ENCODE peak calls at places on chromosome 11, in ten cellular contexts. E is endodermal cell; X is dorsolateral prefrontal cortex; F is OCI-LY7; R is fibroblast of pulmonary artery; T is glutamatergic neuron; W is adrenal gland; V is CD4-positive, alpha-beta T cell; S is breast epithelium; A is tibial nerve. Y is an unnamed sample.

GRCh38 chr11:94283678-94284077 is 20.7 kb upstream of the IZUMO1R start:
- DNase-seq in V (no peak), R (no peak), A (no peak), S (no peak), X (no peak), F (no peak), W (no peak), T (no peak), E (no peak), Y (no peak)

GRCh38 chr11:57638005-57638760 is 11.5 kb downstream of the YPEL4 start:
- DNase-seq in W (peak), X (peak), T (peak), S (no peak), F (no peak), V (no peak), E (peak), R (peak), A (no peak), Y (peak)

GRCh38 chr11:73415854-73416615 is 39.8 kb downstream of the RELT start:
- DNase-seq in W (no peak), S (no peak), A (no peak), R (no peak), E (no peak), V (no peak), F (no peak), T (no peak), X (no peak), Y (no peak)

GRCh38 chr11:119488256-119488995 is 65.5 kb upstream of the THY1 start:
- DNase-seq in V (no peak), A (no peak), W (peak), S (peak), F (no peak), R (no peak), E (peak), X (no peak), T (no peak), Y (no peak)

GRCh38 chr11:47711225-47711624 is 3.9 kb downstream of the AGBL2 start:
- DNase-seq in R (no peak), E (peak), W (no peak), X (no peak), T (no peak), S (no peak), F (no peak), A (no peak), V (no peak), Y (no peak)

GRCh38 chr11:3894128-3894731 is 38.8 kb downstream of the STIM1 start:
- DNase-seq in R (peak), W (no peak), S (no peak), V (no peak), F (peak), T (no peak), X (no peak), E (no peak), A (no peak), Y (no peak)

GRCh38 chr11:84800755-84801346 is 826.3 kb downstream of the DLG2 start:
- DNase-seq in V (no peak), F (no peak), T (no peak), S (no peak), E (no peak), A (no peak), X (no peak), R (peak), W (no peak), Y (no peak)

GRCh38 chr11:72223615-72224586 is 666 bp upstream of the INPPL1 start:
- DNase-seq in F (peak), R (peak), E (peak), V (peak), W (peak), A (peak), T (peak), S (no peak), X (no peak), Y (peak)

GRCh38 chr11:66851251-66851620 is 5.6 kb upstream of the LRFN4 start:
- DNase-seq in S (no peak), W (no peak), E (peak), X (no peak), V (no peak), F (no peak), A (no peak), T (no peak), R (no peak), Y (no peak)

GRCh38 chr11:6523253-6523652 is 26.2 kb downstream of the DNHD1 start:
- DNase-seq in W (no peak), S (no peak), R (peak), V (no peak), A (no peak), E (no peak), F (no peak), X (no peak), T (no peak), Y (no peak)

GRCh38 chr11:60003729-60004128 is 13.3 kb upstream of the OOSP4B start:
- DNase-seq in S (no peak), R (no peak), E (no peak), A (no peak), V (no peak), W (no peak), X (no peak), T (no peak), F (no peak), Y (no peak)

GRCh38 chr11:26688701-26689100 is 33.2 kb downstream of the SLC5A12 start:
- DNase-seq in E (no peak), V (no peak), S (no peak), A (no peak), W (no peak), F (no peak), T (no peak), X (no peak), R (no peak), Y (no peak)

GRCh38 chr11:22177186-22177585 is 15.7 kb upstream of the ANO5 start:
- DNase-seq in V (no peak), T (no peak), S (no peak), F (no peak), X (no peak), W (no peak), E (no peak), A (no peak), R (no peak), Y (no peak)

GRCh38 chr11:18204771-18205170 is 31.8 kb downstream of the SAA4 start:
- DNase-seq in R (no peak), F (no peak), W (no peak), V (no peak), X (no peak), T (no peak), S (no peak), E (no peak), A (no peak), Y (no peak)

GRCh38 chr11:5809122-5809519 is 397 bp downstream of the OR52N2 start:
- DNase-seq in S (no peak), A (no peak), E (no peak), V (no peak), R (no peak), X (no peak), W (no peak), T (no peak), F (no peak), Y (no peak)

GRCh38 chr11:32012066-32012465 is 78.8 kb upstream of the RCN1 start:
- DNase-seq in F (no peak), X (no peak), V (no peak), E (no peak), A (no peak), W (no peak), R (no peak), T (no peak), S (no peak), Y (no peak)

GRCh38 chr11:13692172-13692571 is 23.7 kb downstream of the FAR1 start:
- DNase-seq in E (no peak), W (no peak), S (no peak), F (no peak), X (no peak), T (no peak), R (no peak), V (no peak), A (no peak), Y (no peak)

GRCh38 chr11:27161071-27161470 is 120.5 kb downstream of the BBOX1 start:
- DNase-seq in S (no peak), T (no peak), F (no peak), A (no peak), X (no peak), W (no peak), E (no peak), R (peak), V (no peak), Y (no peak)

GRCh38 chr11:74443071-74443864 is 24.1 kb downstream of the KCNE3 start:
- DNase-seq in R (peak), A (no peak), X (no peak), T (no peak), V (no peak), F (no peak), E (peak), W (no peak), S (peak), Y (no peak)

GRCh38 chr11:45300715-45301114 is 14.6 kb upstream of the SYT13 start:
- DNase-seq in E (no peak), W (no peak), X (no peak), S (no peak), V (no peak), R (no peak), A (no peak), T (no peak), F (no peak), Y (no peak)

GRCh38 chr11:35962373-35963138 is 18.7 kb downstream of the LDLRAD3 start:
- DNase-seq in W (no peak), T (no peak), S (no peak), X (no peak), F (no peak), R (peak), E (no peak), A (no peak), V (no peak), Y (no peak)

GRCh38 chr11:64644348-64645242 is 53.6 kb downstream of the SLC22A12 start:
- DNase-seq in F (peak), A (no peak), R (no peak), X (no peak), E (peak), T (no peak), V (no peak), S (no peak), W (no peak), Y (no peak)
- TF ChIP-seq CTCF in F (peak), A (peak), R (no peak), X (no peak), E (peak), T (peak), V (no peak), S (no peak), W (no peak), Y (peak)

GRCh38 chr11:132876301-132877071 is 655.8 kb downstream of the OPCML start:
- DNase-seq in V (no peak), E (no peak), T (no peak), S (no peak), R (no peak), F (no peak), W (no peak), A (no peak), X (no peak), Y (no peak)
- TF ChIP-seq CTCF in V (no peak), E (peak), T (no peak), S (no peak), R (no peak), F (no peak), W (no peak), A (no peak), X (no peak), Y (no peak)

DNA sequence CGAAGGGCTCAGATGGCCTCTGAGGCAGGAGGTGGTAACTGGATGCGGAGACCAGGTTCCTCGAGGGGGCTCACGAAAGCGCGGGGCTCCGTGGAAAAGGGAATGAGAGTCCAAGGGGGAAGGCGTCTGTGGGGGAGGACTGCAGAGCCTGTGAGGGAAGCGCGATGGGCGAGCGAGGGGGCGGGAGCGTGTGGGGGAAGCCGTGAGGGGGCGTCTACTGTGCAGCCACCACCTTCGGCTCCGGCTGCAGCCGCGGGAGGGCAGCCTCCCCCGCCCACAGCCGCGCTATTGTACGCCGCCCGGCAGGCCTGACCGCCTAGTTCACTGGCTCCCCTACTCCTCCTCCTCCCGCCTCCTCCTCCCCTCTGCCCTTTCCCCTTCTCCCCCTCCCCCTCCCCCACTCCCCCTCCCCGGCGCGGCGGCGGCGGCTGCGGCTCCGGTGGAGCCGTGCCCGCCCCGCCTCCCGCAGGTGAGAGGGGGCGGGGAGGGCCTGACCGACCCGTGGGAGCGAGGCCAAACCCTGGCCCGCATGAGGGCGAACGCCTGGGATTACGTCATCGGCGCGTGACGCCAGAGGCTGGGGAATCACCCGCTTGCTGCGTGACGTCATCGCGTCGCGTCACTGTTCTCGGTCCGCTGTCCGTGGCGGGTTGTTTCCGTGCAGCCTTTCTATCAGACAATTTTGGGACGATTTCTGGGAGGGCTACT is at the start of gene PAK1:
- DNase-seq in X (peak), S (peak), F (no peak), T (peak), R (peak), V (peak), A (peak), E (peak), W (peak), Y (peak)
- TF ChIP-seq CTCF in X (peak), S (peak), F (no peak), T (no peak), R (no peak), V (no peak), A (no peak), E (peak), W (peak), Y (peak)

GRCh38 chr11:116059909-116060308 is 555.7 kb upstream of the CADM1 start:
- DNase-seq in T (no peak), R (no peak), F (no peak), E (no peak), A (no peak), V (no peak), X (no peak), W (no peak), S (no peak), Y (no peak)
- TF ChIP-seq CTCF in T (no peak), R (no peak), F (no peak), E (no peak), A (no peak), V (no peak), X (no peak), W (no peak), S (no peak), Y (no peak)

DNA sequence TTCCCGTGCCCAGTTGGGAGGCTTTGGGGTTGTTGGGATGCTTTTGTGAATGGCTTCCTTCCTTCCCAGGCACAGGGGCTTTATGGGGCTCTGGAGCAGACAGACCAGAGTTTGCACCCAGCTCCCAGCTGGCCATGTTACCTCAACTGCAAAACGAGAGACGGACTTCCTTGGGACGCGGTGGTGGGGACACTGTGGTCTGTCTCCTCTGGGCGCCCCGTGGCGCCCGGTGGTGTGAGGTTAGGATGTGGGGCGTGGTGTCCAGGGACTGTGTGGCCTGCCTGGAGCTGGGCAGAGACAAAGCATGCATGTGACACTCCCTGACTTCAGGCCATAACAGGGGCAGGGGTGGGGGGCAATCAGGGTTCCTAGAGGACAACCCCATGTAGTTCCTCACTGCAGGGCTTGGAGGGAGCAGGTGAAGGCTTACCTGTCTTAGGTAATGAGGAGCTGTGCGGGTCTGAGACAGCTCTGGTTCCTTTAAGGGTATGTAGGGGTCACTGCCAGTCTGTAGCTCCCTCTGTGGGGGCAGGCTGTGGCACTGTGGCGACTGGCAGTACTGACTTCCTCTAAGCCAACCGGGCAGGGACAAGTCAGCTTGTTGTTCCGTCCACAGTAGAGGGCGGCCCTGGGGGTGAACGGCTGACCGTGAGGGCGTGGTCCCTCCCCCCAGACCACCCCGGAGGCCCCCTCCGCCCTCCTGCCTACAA is 14.4 kb downstream of the KCNQ1 start:
- DNase-seq in A (no peak), R (no peak), S (peak), T (no peak), X (peak), F (no peak), E (peak), V (no peak), W (peak), Y (no peak)
- TF ChIP-seq CTCF in A (no peak), R (no peak), S (no peak), T (no peak), X (no peak), F (no peak), E (no peak), V (no peak), W (no peak), Y (no peak)

GRCh38 chr11:107453594-107454286 is 3.9 kb downstream of the CWF19L2 start:
- DNase-seq in W (no peak), X (no peak), V (no peak), S (no peak), R (no peak), F (no peak), E (no peak), A (no peak), T (no peak), Y (no peak)

GRCh38 chr11:107457205-107457557 is 444 bp downstream of the CWF19L2 start:
- DNase-seq in A (no peak), S (no peak), F (peak), W (no peak), R (peak), T (no peak), V (peak), X (no peak), E (no peak), Y (no peak)

GRCh38 chr11:107457558-107458271 is at the start of gene CWF19L2:
- DNase-seq in W (peak), S (peak), A (peak), V (peak), F (peak), X (peak), E (peak), T (peak), R (peak), Y (peak)
- TF ChIP-seq CTCF in W (no peak), S (no peak), A (peak), V (no peak), F (peak), X (peak), E (no peak), T (no peak), R (no peak), Y (no peak)

GRCh38 chr11:134535029-134536025 is 123.3 kb upstream of the B3GAT1 start:
- DNase-seq in X (no peak), E (peak), R (no peak), S (no peak), W (peak), A (no peak), F (no peak), V (no peak), T (peak), Y (no peak)
- TF ChIP-seq CTCF in X (no peak), E (no peak), R (no peak), S (no peak), W (no peak), A (no peak), F (no peak), V (no peak), T (no peak), Y (no peak)

DNA sequence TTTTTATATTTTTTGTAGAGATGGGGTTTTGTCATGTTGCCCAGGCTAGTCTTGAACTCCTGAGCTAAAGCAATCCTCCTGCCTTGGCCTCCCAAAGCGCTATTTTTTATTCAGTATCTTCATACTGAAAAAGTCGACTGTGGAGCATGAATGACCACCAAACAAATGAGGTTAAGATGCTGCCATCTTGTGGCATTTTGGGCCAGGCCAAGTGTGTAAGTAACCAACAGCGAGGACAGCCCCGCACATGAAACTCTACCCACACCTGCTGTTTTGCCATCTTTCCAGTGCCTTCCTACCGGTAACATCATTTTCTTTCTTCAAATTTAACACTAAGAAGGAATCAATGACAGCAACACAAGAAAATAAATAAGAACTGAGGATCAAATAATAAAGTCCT is 32.2 kb upstream of the AQP11 start:
- DNase-seq in W (no peak), S (no peak), F (no peak), T (peak), A (no peak), R (peak), X (no peak), V (no peak), E (peak), Y (no peak)
- TF ChIP-seq CTCF in W (no peak), S (no peak), F (peak), T (peak), A (no peak), R (peak), X (peak), V (no peak), E (peak), Y (peak)